ENCODE peak calls at places on chromosomes 16 and 17, in four cellular contexts. F, X, V and I are unnamed samples.

GRCh38 chr17:42273474-42274272 is 2.5 kb downstream of the STAT5B start:
- DNase-seq in F (no peak), X (no peak), V (no peak), I (peak)

GRCh38 chr17:27741971-27742370 is 58.4 kb downstream of the NOS2 start:
- DNase-seq in F (no peak), X (no peak), V (no peak), I (no peak)

GRCh38 chr17:29146369-29146972 is 33.7 kb downstream of the MYO18A start:
- DNase-seq in F (no peak), X (no peak), V (no peak), I (no peak)

GRCh38 chr16:30998852-30999761 is 11.3 kb downstream of the STX1B start:
- DNase-seq in F (no peak), X (no peak), V (no peak), I (peak)

GRCh38 chr17:9306086-9306485 is 269.5 kb downstream of the STX8 start:
- DNase-seq in F (no peak), X (no peak), V (no peak), I (no peak)

GRCh38 chr17:74499992-74500391 is 31.3 kb downstream of the CD300LB start:
- DNase-seq in F (no peak), X (no peak), V (no peak), I (no peak)

GRCh38 chr17:30297715-30298114 is 6.0 kb upstream of the BLMH start:
- DNase-seq in F (no peak), X (no peak), V (no peak), I (no peak)

GRCh38 chr17:74516561-74516960 is 14.7 kb downstream of the CD300LB start:
- DNase-seq in F (no peak), X (no peak), V (no peak), I (no peak)

GRCh38 chr17:7137182-7137943 is 22.7 kb upstream of the ASGR2 start:
- DNase-seq in F (peak), X (no peak), V (no peak), I (no peak)

GRCh38 chr16:57308041-57308440 is 23.6 kb upstream of the PLLP start:
- DNase-seq in F (no peak), X (no peak), V (no peak), I (no peak)

GRCh38 chr16:50381679-50382440 is 13.1 kb upstream of the BRD7 start:
- DNase-seq in F (no peak), X (no peak), V (no peak), I (peak)

GRCh38 chr17:81821603-81822311 is 11.3 kb downstream of the MCRIP1 start:
- DNase-seq in F (peak), X (peak), V (peak), I (peak)

GRCh38 chr17:42591411-42591810 is 13.9 kb upstream of the PSMC3IP start:
- DNase-seq in F (no peak), X (no peak), V (no peak), I (no peak)

GRCh38 chr16:71354156-71354555 is 4.4 kb upstream of the CALB2 start:
- DNase-seq in F (no peak), X (no peak), V (no peak), I (no peak)

GRCh38 chr16:30761427-30761927 is 385 bp downstream of the CFAP119 start:
- DNase-seq in F (peak), X (no peak), V (peak), I (peak)

GRCh38 chr17:80476877-80477646 is 655 bp upstream of the NPTX1 start:
- DNase-seq in F (no peak), X (no peak), V (peak), I (peak)

GRCh38 chr17:41962111-41962510 is 4.5 kb upstream of the CNP start:
- DNase-seq in F (no peak), X (no peak), V (no peak), I (no peak)

GRCh38 chr17:75352079-75352569 is 53.4 kb downstream of the GRB2 start:
- DNase-seq in F (no peak), X (no peak), V (no peak), I (no peak)

GRCh38 chr17:43713494-43714162 is 45.0 kb downstream of the SOST start:
- DNase-seq in F (no peak), X (no peak), V (no peak), I (peak)

GRCh38 chr16:72884037-72884436 is 163.9 kb downstream of the ZFHX3 start:
- DNase-seq in F (no peak), X (no peak), V (no peak), I (peak)

GRCh38 chr17:50479522-50480141 is 972 bp downstream of the RSAD1 start:
- DNase-seq in F (peak), X (no peak), V (peak), I (peak)

GRCh38 chr17:1695365-1695764 is 10.7 kb upstream of the PRPF8 start:
- DNase-seq in F (no peak), X (no peak), V (no peak), I (no peak)

GRCh38 chr16:11306997-11307638 is 26.0 kb upstream of the PRM1 start:
- DNase-seq in F (no peak), X (no peak), V (no peak), I (peak)

GRCh38 chr17:37781451-37781850 is 36.6 kb upstream of the HNF1B start:
- DNase-seq in F (no peak), X (no peak), V (no peak), I (no peak)

GRCh38 chr17:45813051-45813731 is 29.1 kb downstream of the CRHR1 start:
- DNase-seq in F (no peak), X (no peak), V (peak), I (no peak)

GRCh38 chr16:74622005-74622404 is 15.1 kb upstream of the GLG1 start:
- DNase-seq in F (no peak), X (no peak), V (no peak), I (no peak)

DNA sequence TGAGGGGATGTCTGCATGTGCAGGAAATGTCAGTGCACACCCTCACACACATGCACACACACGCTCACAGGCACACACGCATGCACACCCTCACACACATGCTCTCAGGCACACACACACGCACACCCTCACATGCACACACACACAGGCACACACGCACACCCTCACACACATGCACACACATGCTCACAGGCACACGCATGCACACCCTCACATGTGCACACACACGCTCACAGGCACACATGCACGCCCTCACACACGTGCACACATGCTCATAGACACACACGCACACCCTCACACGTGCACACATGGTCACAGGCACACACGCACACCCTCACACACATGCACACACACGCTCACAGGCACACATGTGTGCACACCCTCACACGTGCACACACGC is 77.6 kb upstream of the ZNF469 start:
- DNase-seq in F (no peak), X (no peak), V (no peak), I (no peak)
- H3K4me3 ChIP-seq in F (no peak), X (no peak), V (no peak), I (no peak)

DNA sequence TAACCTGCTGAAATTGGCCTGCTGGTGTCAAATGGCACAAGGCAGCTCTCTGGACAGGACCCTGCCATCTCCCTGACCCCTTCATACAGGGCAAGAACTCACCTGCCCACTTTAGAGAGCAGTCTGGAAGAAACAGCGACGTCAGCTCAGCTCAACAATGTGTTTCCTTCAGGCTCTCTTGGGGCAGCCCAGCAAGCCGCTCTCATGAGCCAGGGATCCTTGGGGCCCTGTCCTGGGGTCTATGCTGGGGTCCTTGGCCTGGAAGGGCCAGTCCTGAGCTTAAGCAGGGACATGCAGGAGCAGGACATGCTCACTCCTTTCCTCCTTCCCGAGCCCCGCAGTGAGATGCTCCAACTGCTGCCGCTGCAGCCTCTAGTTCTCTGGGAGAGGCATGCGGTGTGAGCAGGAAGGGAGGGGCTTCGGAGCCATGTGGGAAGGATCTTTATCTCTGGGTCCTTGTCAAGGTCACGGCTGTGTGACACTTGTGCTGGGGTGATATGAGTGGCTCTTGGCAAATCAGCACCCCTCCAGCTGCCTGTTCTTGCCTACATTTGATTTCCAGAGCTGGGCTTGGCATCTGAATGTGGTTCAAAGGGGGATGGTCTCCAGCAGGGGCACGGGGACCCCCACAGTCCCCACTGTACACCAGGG is 3.4 kb downstream of the C1QTNF1 start:
- DNase-seq in F (no peak), X (peak), V (peak), I (no peak)
- TF ChIP-seq POLR2A in F (no peak), X (no peak), V (no peak), I (no peak)

DNA sequence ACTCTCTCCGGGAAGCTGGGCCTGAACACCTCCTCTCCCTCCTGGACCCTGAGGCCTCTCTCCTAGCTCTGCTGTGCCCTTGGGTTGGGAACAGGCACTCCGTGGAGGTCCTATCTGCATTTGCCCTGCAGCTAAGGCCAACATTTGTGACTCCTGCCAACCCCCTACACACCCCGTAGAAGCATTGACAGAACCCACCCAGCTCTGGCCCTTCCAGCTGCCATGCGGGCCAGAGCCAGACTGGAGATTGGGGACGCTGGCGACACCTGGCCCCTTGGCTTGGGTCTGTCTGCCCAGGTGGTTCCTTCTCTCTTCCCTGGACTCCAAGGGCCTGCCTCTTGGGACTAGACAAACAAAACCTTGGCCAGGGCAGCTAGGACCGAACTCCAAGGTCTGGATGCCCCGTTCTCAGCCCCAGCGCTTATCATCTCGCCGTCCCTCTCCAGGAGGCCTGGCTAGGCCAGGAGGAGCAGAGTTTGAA is 644 bp upstream of the RHBDF2 start:
- DNase-seq in F (no peak), X (no peak), V (peak), I (no peak)
- H3K4me3 ChIP-seq in F (peak), X (peak), V (peak), I (peak)

GRCh38 chr16:27790546-27791403 is 240.8 kb downstream of the KATNIP start:
- DNase-seq in F (no peak), X (no peak), V (no peak), I (no peak)

GRCh38 chr16:27789595-27790241 is 239.8 kb downstream of the KATNIP start:
- DNase-seq in F (no peak), X (no peak), V (no peak), I (no peak)

GRCh38 chr16:27791404-27791719 is 241.4 kb downstream of the KATNIP start:
- DNase-seq in F (no peak), X (no peak), V (no peak), I (no peak)

GRCh38 chr16:27795992-27796614 is 246.2 kb downstream of the KATNIP start:
- DNase-seq in F (peak), X (no peak), V (peak), I (peak)

DNA sequence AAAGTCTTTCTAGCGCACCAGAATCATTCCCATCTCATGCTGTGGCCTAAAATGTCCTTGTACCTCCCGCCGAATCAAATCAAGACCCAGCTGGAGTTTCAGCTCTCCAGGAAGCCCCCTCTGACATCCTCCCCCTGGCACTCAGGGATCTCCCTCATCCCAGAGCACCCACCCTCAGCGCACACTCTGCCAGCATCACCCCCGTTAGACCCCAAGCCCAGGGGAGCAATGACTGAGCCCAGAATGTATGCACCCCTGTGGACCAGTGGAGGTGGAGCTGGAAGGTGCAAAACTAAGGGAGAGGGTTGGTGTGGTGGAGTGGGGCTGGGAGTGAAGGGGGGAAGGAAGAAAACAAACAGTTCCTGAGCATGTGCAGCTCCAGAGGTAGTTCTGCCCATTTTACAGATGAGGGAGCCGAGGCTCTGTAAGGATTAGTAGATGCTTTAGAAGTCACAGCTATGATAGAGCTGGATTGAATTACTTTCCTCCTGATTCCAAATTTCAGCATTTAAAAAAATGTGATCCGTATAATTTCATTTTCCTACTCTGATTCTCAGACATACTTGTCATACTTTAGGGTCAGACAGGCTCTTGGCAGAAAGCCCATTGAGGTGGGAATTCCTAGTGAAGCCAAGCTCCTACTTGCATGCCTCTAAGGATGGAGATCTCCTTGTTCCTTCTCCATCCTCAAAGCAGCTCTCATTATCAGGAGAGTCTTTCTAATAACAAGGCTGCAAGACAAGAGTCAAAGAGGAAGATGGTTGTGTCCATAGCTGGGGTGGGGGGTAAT is 242.7 kb downstream of the KATNIP start:
- DNase-seq in F (no peak), X (no peak), V (no peak), I (no peak)
- TF ChIP-seq POLR2A in F (no peak), X (no peak), V (no peak), I (no peak)

GRCh38 chr17:47807421-47807820 is 14.2 kb downstream of the OSBPL7 start:
- DNase-seq in F (no peak), X (no peak), V (no peak), I (no peak)

GRCh38 chr17:47806913-47807255 is 14.7 kb downstream of the OSBPL7 start:
- DNase-seq in F (no peak), X (no peak), V (no peak), I (no peak)

GRCh38 chr17:47804461-47804860 is 17.1 kb downstream of the OSBPL7 start:
- DNase-seq in F (no peak), X (no peak), V (no peak), I (no peak)

GRCh38 chr17:47808036-47808829 is 13.4 kb downstream of the OSBPL7 start:
- DNase-seq in F (no peak), X (no peak), V (no peak), I (no peak)

DNA sequence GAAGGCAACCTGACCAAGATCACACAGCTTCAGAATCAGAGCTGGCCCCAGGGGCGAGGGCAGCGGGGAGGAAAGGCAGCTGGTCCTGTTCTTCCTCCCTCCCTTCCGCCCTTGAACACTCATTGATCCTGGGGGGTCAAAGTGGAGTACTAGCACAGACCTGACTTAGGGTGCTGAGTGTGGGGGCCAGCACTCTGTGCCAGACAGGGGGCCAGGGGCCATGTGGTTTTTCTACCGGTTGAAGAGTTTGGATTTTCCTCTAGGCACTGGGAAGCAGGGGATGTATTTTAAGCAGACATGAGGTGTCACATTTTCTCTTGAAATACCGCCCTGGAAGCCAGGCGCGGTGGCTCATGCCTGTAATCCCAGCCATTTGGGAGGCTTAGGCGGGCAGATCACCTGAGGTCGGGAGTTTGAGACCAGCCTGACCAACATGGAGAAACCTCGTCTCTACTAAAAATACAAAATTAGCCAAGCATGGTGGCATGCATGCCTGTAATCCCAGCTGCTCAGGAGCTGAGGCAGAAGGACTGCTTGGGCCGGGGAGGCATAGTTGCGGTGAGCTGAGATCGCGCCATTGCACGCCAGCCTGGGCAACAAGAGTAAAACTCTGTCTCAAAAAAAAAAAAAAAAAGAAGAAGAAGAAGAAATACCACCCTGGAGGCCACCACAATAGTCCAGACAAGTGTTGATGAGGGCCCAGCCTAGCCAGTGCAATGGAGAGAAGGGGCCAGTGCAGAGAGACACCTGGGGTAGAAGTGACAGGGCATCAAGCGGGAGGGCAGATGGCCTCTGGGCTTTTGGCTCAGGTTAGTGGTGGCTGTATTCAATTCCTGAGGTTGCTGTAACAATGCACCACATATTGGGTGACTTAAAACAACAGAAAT is 15.3 kb downstream of the OSBPL7 start:
- DNase-seq in F (no peak), X (no peak), V (no peak), I (no peak)
- H3K4me3 ChIP-seq in F (no peak), X (no peak), V (no peak), I (no peak)

GRCh38 chr17:78253946-78254672 is 22.7 kb downstream of the TMEM235 start:
- DNase-seq in F (peak), X (peak), V (peak), I (peak)
- TF ChIP-seq POLR2A in F (peak), X (peak), V (peak), I (no peak)